ENCODE peak calls at places on chromosomes 11 and 22, in seven cellular contexts. F is caudate nucleus; U is aorta; T is endothelial cell of umbilical vein; C is CD4-positive, CD25-positive, alpha-beta regulatory T cell; A is psoas muscle; M is H1. Q is an unnamed sample.

GRCh38 chr11:123065634-123066033 is 3.7 kb upstream of the HSPA8 start:
- DNase-seq in T (no peak), A (no peak), C (no peak), M (no peak), F (no peak), U (no peak), Q (no peak)

GRCh38 chr11:119306373-119306890 is 10.5 kb downstream of the MCAM start:
- DNase-seq in T (peak; percentile 39), C (peak; percentile 50), F (no peak), M (no peak), A (peak; percentile 68), U (peak; percentile 79), Q (no peak)

GRCh38 chr11:78230161-78230877 is 41.6 kb downstream of the USP35 start:
- DNase-seq in C (no peak), U (no peak), M (no peak), A (no peak), T (no peak), F (no peak), Q (no peak)

GRCh38 chr11:126538071-126538470 is 182.6 kb downstream of the ST3GAL4 start:
- DNase-seq in C (no peak), U (no peak), F (no peak), T (no peak), M (no peak), A (no peak), Q (no peak)

GRCh38 chr11:119298726-119299125 is 18.2 kb downstream of the MCAM start:
- DNase-seq in F (no peak), A (peak; percentile 94), T (no peak), U (no peak), C (no peak), M (no peak), Q (no peak)

GRCh38 chr11:32395127-32395526 is 40.2 kb downstream of the WT1 start:
- DNase-seq in U (no peak), A (no peak), M (no peak), F (no peak), T (no peak), C (no peak), Q (peak; percentile 52)

GRCh38 chr11:35688023-35688422 is 25.4 kb downstream of the TRIM44 start:
- DNase-seq in U (no peak), C (no peak), F (no peak), A (no peak), M (no peak), T (peak; percentile 48), Q (no peak)

GRCh38 chr22:37472418-37473006 is 13.7 kb downstream of the MFNG start:
- DNase-seq in A (no peak), F (no peak), M (no peak), U (no peak), T (no peak), C (peak; percentile 37), Q (peak; percentile 21)

DNA sequence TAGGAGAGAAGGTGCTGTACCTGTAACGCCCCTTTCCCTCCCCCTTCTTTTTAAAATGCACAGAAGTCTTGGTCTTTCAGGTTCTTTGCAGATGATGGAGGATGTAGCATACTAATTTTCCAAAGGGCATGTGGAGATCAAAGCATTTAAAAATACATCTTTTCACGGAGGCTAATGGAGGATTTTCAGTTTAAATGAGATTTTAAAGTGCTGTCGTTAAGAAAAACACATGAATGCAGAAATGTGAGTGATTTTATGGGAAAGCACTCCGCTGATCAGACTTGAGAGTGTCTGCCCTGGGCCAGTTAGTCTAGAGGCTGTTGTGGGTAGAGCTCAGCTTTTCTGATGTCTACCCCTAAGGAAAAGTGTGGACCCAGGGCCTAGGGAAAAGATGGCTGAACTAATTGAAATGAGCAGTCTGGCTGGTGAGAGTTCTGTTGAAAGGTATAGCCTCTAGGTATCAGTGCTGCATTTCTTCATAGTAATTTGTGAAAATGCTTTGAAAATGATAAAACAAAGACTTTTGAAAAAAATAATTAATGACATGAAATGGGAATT is 2.5 kb downstream of the AMOTL1 start:
- DNase-seq in U (no peak), A (no peak), M (no peak), T (no peak), F (no peak), C (no peak), Q (no peak)
- H3K27ac ChIP-seq in U (peak overlapping the region; percentile 46), A (peak overlapping the region; percentile 99), M (no peak overlapping the region), T (no peak overlapping the region), F (no peak overlapping the region), C (no peak overlapping the region), Q (no peak overlapping the region)

DNA sequence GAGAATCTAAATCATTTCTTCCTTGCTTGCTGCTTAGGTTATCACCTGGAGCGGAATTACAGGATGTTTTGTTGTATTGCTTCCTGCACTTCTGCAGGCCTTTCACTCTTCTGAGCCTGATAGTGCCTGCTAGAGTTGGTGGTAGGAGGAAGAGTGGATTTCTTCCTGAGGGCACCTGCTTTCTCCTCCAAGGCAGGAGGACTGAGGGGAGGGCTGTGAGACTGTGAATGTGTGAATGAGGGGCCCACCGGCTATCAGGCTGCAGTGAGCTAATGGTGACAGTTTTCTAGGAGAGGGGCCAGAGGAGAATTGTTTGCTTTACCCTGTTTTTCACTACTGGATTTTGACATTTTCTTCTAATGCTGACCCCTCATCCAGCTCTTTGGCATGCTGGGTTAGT is 39.0 kb downstream of the DIXDC1 start:
- DNase-seq in U (no peak), C (no peak), T (peak; percentile 44), M (no peak), A (no peak), F (no peak), Q (no peak)
- H3K27ac ChIP-seq in U (peak overlapping the region; percentile 98), C (no peak overlapping the region), T (peak overlapping the region; percentile 29), M (no peak overlapping the region), A (peak overlapping the region; percentile 85), F (peak overlapping the region; percentile 87), Q (no peak overlapping the region)

DNA sequence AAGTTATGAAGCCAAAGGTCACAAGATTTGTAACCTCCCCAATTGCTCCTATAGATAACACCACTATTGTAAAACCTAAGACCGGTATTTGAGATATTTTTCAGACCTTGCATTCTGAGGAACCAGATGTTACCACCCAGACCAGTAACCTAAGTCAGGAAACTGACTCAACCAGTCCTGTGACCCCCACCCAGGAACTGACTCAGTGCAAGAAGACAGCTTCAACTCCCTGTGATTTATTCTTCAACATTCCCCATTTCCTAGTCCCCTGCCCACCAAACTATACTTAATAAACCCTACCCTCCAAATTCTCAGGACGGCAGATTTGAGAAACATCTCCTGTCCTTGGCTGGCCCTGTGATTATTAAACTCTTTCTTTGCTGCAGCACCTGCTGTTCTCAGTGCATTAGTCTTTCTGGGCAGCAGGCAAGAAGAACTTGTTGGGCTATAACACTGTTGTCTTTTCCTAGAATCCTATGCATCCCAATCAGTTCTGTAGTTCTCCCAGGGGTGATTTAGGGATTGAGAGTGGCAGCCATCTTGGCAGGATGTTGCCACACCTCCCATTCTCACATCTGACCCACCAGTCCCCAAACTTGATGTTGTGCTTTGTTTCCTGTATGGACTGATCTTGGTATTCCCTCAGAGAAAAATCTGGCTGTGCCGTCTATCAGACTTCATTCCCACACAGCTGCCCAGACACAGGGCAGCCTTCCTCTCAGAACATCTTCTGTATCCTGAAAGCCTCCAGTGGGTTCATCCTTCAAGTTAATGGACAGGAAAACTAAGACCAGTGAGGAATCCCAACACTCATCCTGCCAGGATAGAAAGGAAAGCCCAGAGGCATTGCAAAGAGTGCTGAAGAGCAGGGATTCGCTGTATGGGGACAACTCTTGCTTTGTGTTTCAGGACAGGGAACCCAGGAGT is 104.0 kb downstream of the PDE2A start:
- DNase-seq in M (no peak), A (no peak), T (no peak), C (peak; percentile 35), F (no peak), U (no peak), Q (no peak)
- H3K27ac ChIP-seq in M (no peak overlapping the region), A (no peak overlapping the region), T (no peak overlapping the region), C (no peak overlapping the region), F (no peak overlapping the region), U (no peak overlapping the region), Q (no peak overlapping the region)

GRCh38 chr11:34630544-34630943 is 9.7 kb downstream of the EHF start:
- DNase-seq in C (no peak), U (no peak), A (no peak), M (no peak), T (no peak), F (no peak), Q (no peak)

GRCh38 chr11:34631737-34632104 is 10.8 kb downstream of the EHF start:
- DNase-seq in U (no peak), C (no peak), A (no peak), M (no peak), T (no peak), F (no peak), Q (no peak)

GRCh38 chr11:34631297-34631696 is 10.4 kb downstream of the EHF start:
- DNase-seq in M (no peak), T (no peak), F (no peak), U (no peak), C (no peak), A (no peak), Q (no peak)

GRCh38 chr11:34633640-34633989 is 12.7 kb downstream of the EHF start:
- DNase-seq in U (no peak), T (no peak), M (no peak), C (no peak), F (no peak), A (no peak), Q (no peak)

DNA sequence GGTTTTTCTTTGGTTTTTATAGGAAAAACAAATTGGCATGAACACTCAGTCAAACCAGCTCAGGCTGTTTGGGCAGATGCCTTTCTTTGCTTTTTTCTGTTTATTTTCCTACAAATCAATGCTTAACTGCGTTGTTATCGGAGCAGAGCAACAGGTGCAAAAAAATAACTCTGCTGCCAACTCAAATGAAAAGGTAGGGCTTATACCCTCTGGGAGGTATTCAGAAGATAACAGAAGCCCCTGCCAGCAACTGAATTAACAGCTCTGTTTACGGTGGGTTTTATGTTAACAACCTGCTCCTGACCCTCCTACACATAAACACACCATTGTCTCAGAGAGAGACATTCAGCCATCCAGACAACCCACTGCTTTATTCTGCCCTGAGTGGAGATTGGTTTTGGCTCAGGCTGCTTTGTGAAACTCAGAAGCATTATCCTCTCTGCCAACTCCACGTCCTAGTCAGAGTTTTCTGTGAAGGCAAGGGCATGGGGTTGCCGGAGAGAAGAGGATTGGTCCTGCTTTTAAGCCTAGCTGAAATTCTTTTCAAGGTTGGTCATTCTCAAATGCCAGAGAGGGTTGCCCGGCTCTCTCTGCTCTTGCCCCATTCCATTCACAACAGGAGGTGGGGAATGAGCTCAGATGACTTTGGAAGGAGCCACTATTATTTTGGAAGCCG is 11.3 kb downstream of the EHF start:
- DNase-seq in A (peak; percentile 64), T (no peak), C (no peak), U (no peak), M (no peak), F (no peak), Q (no peak)
- H3K27ac ChIP-seq in A (peak overlapping the region; percentile 33), T (no peak overlapping the region), C (no peak overlapping the region), U (no peak overlapping the region), M (no peak overlapping the region), F (peak overlapping the region; percentile 75), Q (no peak overlapping the region)

Q was measured in DND-41.